ENCODE peak calls at places on chromosomes 6 and 20, in nine cellular contexts. B is thoracic aorta, S is AG04449, D is DND-41, W is astrocyte of the spinal cord, R is fibroblast of lung, C is transverse colon, H is psoas muscle, L is heart left ventricle. Z is an unnamed sample.

GRCh38 chr20:48238326-48238725 is 453.0 kb upstream of the SULF2 start:
- DNase-seq in B (no peak), S (no peak), D (no peak), W (peak), R (peak), C (no peak), H (no peak), L (no peak), Z (peak)

GRCh38 chr6:106749611-106750010 is 120.2 kb downstream of the QRSL1 start:
- DNase-seq in B (no peak), S (no peak), D (no peak), W (no peak), R (no peak), C (no peak), H (no peak), L (no peak), Z (no peak)

GRCh38 chr6:15389079-15389758 is 143.3 kb downstream of the JARID2 start:
- DNase-seq in B (no peak), S (no peak), D (no peak), W (no peak), R (peak), C (no peak), H (no peak), L (no peak), Z (no peak)

GRCh38 chr6:52642381-52642780 is 28.5 kb upstream of the TMEM14A start:
- DNase-seq in B (no peak), S (no peak), D (no peak), W (no peak), R (no peak), C (no peak), H (no peak), L (no peak), Z (no peak)

GRCh38 chr6:165686966-165687365 is 23.9 kb upstream of the PDE10A start:
- DNase-seq in B (no peak), S (no peak), D (no peak), W (no peak), R (no peak), C (no peak), H (no peak), L (no peak), Z (no peak)

GRCh38 chr6:26129656-26130055 is 42.4 kb downstream of the HFE start:
- DNase-seq in B (no peak), S (no peak), D (no peak), W (no peak), R (no peak), C (no peak), H (no peak), L (no peak), Z (no peak)

GRCh38 chr6:47787620-47788497 is 6.0 kb downstream of the OPN5 start:
- DNase-seq in B (no peak), S (no peak), D (peak), W (peak), R (peak), C (peak), H (peak), L (peak), Z (peak)

GRCh38 chr6:26268659-26269402 is 96.2 kb upstream of the BTN3A2 start:
- DNase-seq in B (no peak), S (no peak), D (peak), W (peak), R (peak), C (peak), H (no peak), L (no peak), Z (no peak)

GRCh38 chr20:25053207-25054132 is 4.5 kb downstream of the ACSS1 start:
- DNase-seq in B (no peak), S (no peak), D (no peak), W (peak), R (peak), C (peak), H (peak), L (peak), Z (no peak)

GRCh38 chr6:149077208-149077607 is 240.3 kb upstream of the TAB2 start:
- DNase-seq in B (no peak), S (peak), D (no peak), W (peak), R (no peak), C (no peak), H (no peak), L (no peak), Z (peak)

GRCh38 chr6:81697564-81697963 is 54.9 kb downstream of the TENT5A start:
- DNase-seq in B (no peak), S (no peak), D (no peak), W (peak), R (peak), C (no peak), H (no peak), L (no peak), Z (no peak)

GRCh38 chr20:25571240-25571639 is 14.1 kb downstream of the NINL start:
- DNase-seq in B (no peak), S (no peak), D (no peak), W (no peak), R (no peak), C (no peak), H (no peak), L (no peak), Z (no peak)

GRCh38 chr20:31551581-31552081 is 37.4 kb downstream of the HM13 start:
- DNase-seq in B (no peak), S (no peak), D (no peak), W (no peak), R (no peak), C (no peak), H (no peak), L (no peak), Z (no peak)

GRCh38 chr6:158853072-158853871 is 34.1 kb upstream of the EZR start:
- DNase-seq in B (peak), S (peak), D (peak), W (peak), R (peak), C (peak), H (no peak), L (peak), Z (no peak)

GRCh38 chr6:139375239-139376053 is 998 bp upstream of the CITED2 start:
- DNase-seq in B (peak), S (peak), D (peak), W (peak), R (peak), C (peak), H (peak), L (peak), Z (peak)

GRCh38 chr20:53571555-53572286 is 21.9 kb downstream of the ZNF217 start:
- DNase-seq in B (no peak), S (no peak), D (no peak), W (no peak), R (no peak), C (no peak), H (no peak), L (no peak), Z (no peak)

GRCh38 chr20:4924032-4924431 is 77.3 kb downstream of the SLC23A2 start:
- DNase-seq in B (no peak), S (no peak), D (no peak), W (no peak), R (no peak), C (no peak), H (no peak), L (no peak), Z (no peak)

GRCh38 chr6:73024598-73024997 is 200.7 kb downstream of the KHDC1L start:
- DNase-seq in B (no peak), S (no peak), D (no peak), W (no peak), R (no peak), C (no peak), H (no peak), L (no peak), Z (no peak)

GRCh38 chr20:41386502-41387427 is 20.1 kb upstream of the EMILIN3 start:
- DNase-seq in B (no peak), S (no peak), D (no peak), W (no peak), R (peak), C (no peak), H (no peak), L (no peak), Z (peak)

GRCh38 chr20:45345104-45345936 is 2.9 kb downstream of the SDC4 start:
- DNase-seq in B (no peak), S (no peak), D (no peak), W (no peak), R (no peak), C (peak), H (no peak), L (no peak), Z (no peak)

GRCh38 chr6:100304575-100304974 is 160.1 kb downstream of the SIM1 start:
- DNase-seq in B (no peak), S (no peak), D (no peak), W (no peak), R (no peak), C (no peak), H (no peak), L (no peak), Z (no peak)

GRCh38 chr6:43078651-43079050 is 2.5 kb downstream of the PTK7 start:
- DNase-seq in B (no peak), S (peak), D (no peak), W (peak), R (peak), C (no peak), H (no peak), L (no peak), Z (peak)

GRCh38 chr6:56803594-56803993 is 151.3 kb upstream of the BEND6 start:
- DNase-seq in B (no peak), S (no peak), D (no peak), W (peak), R (peak), C (no peak), H (no peak), L (no peak), Z (no peak)

GRCh38 chr6:97059473-97059872 is 134.9 kb downstream of the KLHL32 start:
- DNase-seq in B (no peak), S (no peak), D (no peak), W (peak), R (peak), C (no peak), H (no peak), L (no peak), Z (peak)

GRCh38 chr6:168526841-168527281 is 85.9 kb downstream of the SMOC2 start:
- DNase-seq in B (peak), S (no peak), D (no peak), W (no peak), R (no peak), C (peak), H (peak), L (peak), Z (no peak)

GRCh38 chr6:35166160-35166919 is 25.2 kb upstream of the TCP11 start:
- DNase-seq in B (no peak), S (no peak), D (no peak), W (no peak), R (peak), C (peak), H (no peak), L (no peak), Z (no peak)

GRCh38 chr20:64029293-64030117 is 6.5 kb upstream of the C20orf204 start:
- DNase-seq in B (no peak), S (no peak), D (no peak), W (no peak), R (no peak), C (no peak), H (no peak), L (no peak), Z (no peak)

GRCh38 chr20:43096471-43096870 is 93.2 kb downstream of the PTPRT start:
- DNase-seq in B (no peak), S (no peak), D (no peak), W (no peak), R (no peak), C (no peak), H (no peak), L (no peak), Z (no peak)

GRCh38 chr20:23028377-23028776 is 6.7 kb upstream of the SSTR4 start:
- DNase-seq in B (no peak), S (no peak), D (no peak), W (no peak), R (no peak), C (no peak), H (no peak), L (no peak), Z (no peak)

GRCh38 chr6:87618531-87618930 is 28.6 kb downstream of the ORC3 start:
- DNase-seq in B (no peak), S (no peak), D (no peak), W (no peak), R (no peak), C (no peak), H (no peak), L (no peak), Z (no peak)

GRCh38 chr6:37517411-37517812 is 17.7 kb upstream of the CCDC167 start:
- DNase-seq in B (no peak), S (no peak), D (peak), W (no peak), R (peak), C (peak), H (no peak), L (no peak), Z (no peak)

GRCh38 chr20:4444404-4444803 is 277.3 kb upstream of the PRND start:
- DNase-seq in B (no peak), S (peak), D (no peak), W (peak), R (no peak), C (no peak), H (no peak), L (no peak), Z (peak)

GRCh38 chr6:46989384-46989783 is 52.7 kb downstream of the ADGRF1 start:
- DNase-seq in B (no peak), S (no peak), D (no peak), W (no peak), R (no peak), C (peak), H (no peak), L (no peak), Z (no peak)

GRCh38 chr20:61254881-61255589 is 3.0 kb downstream of the CDH4 start:
- DNase-seq in B (no peak), S (no peak), D (no peak), W (peak), R (peak), C (no peak), H (no peak), L (no peak), Z (no peak)

GRCh38 chr6:121520337-121521163 is 85.1 kb downstream of the GJA1 start:
- DNase-seq in B (no peak), S (peak), D (no peak), W (peak), R (peak), C (no peak), H (no peak), L (no peak), Z (peak)

GRCh38 chr6:166430269-166430668 is 47.5 kb upstream of the MPC1 start:
- DNase-seq in B (no peak), S (no peak), D (no peak), W (no peak), R (no peak), C (no peak), H (no peak), L (no peak), Z (no peak)

GRCh38 chr6:159969921-159970320 is 1.0 kb downstream of the IGF2R start:
- DNase-seq in B (no peak), S (no peak), D (peak), W (peak), R (peak), C (peak), H (no peak), L (peak), Z (no peak)

GRCh38 chr20:38534756-38535155 is 46.2 kb upstream of the ADIG start:
- DNase-seq in B (no peak), S (no peak), D (no peak), W (no peak), R (no peak), C (no peak), H (no peak), L (no peak), Z (no peak)

GRCh38 chr6:32956176-32956575 is 3.3 kb upstream of the HLA-DMA start:
- DNase-seq in B (no peak), S (no peak), D (no peak), W (no peak), R (no peak), C (no peak), H (no peak), L (no peak), Z (no peak)
- H3K4me3 ChIP-seq in B (no peak), S (no peak), D (no peak), W (no peak), R (no peak), C (no peak), H (no peak), L (no peak), Z (no peak)

GRCh38 chr20:62918137-62918536 is 8.2 kb downstream of the DIDO1 start:
- DNase-seq in B (no peak), S (no peak), D (peak), W (no peak), R (no peak), C (no peak), H (no peak), L (no peak), Z (no peak)
- H3K4me3 ChIP-seq in B (peak), S (no peak), D (no peak), W (no peak), R (no peak), C (no peak), H (no peak), L (no peak), Z (no peak)

DNA sequence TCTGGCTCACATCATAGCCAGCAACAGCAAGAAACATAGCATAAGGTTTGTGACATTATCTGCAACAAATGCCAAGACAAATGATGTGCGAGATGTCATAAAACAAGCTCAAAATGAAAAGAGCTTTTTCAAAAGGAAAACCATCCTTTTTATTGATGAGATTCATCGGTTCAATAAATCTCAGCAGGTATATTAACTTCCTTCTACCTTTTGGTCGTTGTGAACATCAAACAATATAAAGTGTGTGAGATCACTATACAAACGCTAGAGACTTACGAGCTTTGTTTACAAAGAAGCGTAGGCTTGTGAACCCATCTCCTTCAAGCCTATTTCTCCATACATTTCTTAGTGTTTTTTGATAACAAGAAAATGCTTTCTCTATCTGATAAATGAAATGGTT is 3.5 kb downstream of the WRNIP1 start:
- DNase-seq in B (no peak), S (no peak), D (no peak), W (no peak), R (no peak), C (no peak), H (no peak), L (no peak), Z (no peak)
- H3K4me3 ChIP-seq in B (peak), S (peak), D (peak), W (no peak), R (peak), C (no peak), H (peak), L (no peak), Z (no peak)

GRCh38 chr6:142087950-142088857 is 44.5 kb upstream of the GJE1 start:
- DNase-seq in B (no peak), S (no peak), D (no peak), W (no peak), R (no peak), C (no peak), H (no peak), L (no peak), Z (no peak)
- H3K4me3 ChIP-seq in B (no peak), S (no peak), D (no peak), W (no peak), R (no peak), C (no peak), H (no peak), L (no peak), Z (no peak)

GRCh38 chr6:157019115-157019628 is 242.0 kb downstream of the ARID1B start:
- DNase-seq in B (no peak), S (no peak), D (no peak), W (no peak), R (no peak), C (no peak), H (no peak), L (no peak), Z (no peak)
- H3K4me3 ChIP-seq in B (no peak), S (no peak), D (no peak), W (no peak), R (no peak), C (no peak), H (no peak), L (no peak), Z (no peak)

GRCh38 chr20:57948177-57948955 is 238.6 kb upstream of the PMEPA1 start:
- DNase-seq in B (no peak), S (peak), D (no peak), W (peak), R (no peak), C (no peak), H (no peak), L (no peak), Z (no peak)
- H3K4me3 ChIP-seq in B (no peak), S (no peak), D (no peak), W (no peak), R (no peak), C (no peak), H (no peak), L (no peak), Z (no peak)

DNA sequence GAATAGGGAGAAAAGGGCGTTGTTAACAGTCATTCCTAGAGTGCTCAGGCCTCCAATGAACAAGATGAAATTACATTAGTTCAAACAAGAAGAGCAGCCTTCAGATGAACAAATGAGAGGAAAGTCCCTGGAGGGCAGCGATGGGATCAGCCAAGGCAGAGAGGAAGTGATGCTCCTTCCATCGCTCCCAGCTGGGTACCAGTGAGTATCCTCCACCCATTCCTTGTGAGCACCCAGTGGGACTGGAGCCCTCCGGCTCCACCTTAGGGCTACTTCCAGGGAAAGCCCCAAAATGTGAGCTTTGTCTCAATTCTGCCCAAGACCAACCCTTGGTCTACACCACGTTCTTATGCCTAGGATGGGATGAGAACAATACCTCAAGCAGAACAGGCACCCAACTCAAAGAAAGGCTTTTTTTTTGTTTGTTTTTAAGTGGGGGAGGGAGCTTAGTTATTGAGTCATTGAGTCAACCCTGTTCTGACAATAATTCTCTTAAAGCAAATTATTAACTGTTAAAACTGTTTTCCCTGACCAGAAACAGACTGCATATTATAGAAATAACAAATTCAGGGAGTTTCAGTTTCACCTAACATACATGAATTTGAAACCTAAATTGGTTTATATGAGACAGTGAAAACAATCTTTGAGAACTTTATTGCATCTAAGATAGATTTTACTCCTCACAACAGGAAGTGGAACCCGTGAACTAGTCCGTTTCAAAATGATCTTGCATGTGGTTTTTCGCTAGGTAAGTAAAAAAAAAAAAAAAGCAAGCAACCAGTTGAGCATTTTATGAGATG is 106.9 kb downstream of the IPCEF1 start:
- DNase-seq in B (no peak), S (no peak), D (peak), W (no peak), R (no peak), C (no peak), H (no peak), L (no peak), Z (no peak)
- H3K4me3 ChIP-seq in B (no peak), S (no peak), D (peak), W (no peak), R (no peak), C (no peak), H (no peak), L (no peak), Z (no peak)

GRCh38 chr6:130967502-130968469 is 95.3 kb downstream of the EPB41L2 start:
- DNase-seq in B (no peak), S (no peak), D (no peak), W (no peak), R (peak), C (no peak), H (no peak), L (no peak), Z (no peak)
- H3K4me3 ChIP-seq in B (peak), S (no peak), D (no peak), W (no peak), R (peak), C (no peak), H (peak), L (no peak), Z (no peak)

DNA sequence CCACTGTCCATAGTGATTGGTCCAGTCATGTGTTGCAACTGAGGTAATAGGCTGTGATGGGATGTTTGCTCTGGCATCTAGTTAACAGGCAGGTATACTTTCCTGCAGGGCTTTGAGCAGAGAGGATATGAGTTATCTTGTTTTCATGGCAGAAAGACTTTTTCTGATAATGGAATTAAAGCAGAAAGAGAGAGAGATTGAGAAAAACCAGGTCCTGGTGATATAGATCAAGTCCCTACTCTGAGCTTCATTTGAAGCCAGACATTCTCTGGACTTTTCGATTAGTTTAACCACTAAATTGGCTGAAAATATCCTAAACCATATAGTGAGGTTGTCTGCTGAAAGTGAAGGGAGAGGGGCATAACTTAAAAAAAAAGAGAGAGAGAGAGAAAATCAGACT is 233.8 kb upstream of the TBX18 start:
- DNase-seq in B (no peak), S (no peak), D (no peak), W (no peak), R (no peak), C (no peak), H (no peak), L (no peak), Z (no peak)
- H3K4me3 ChIP-seq in B (no peak), S (no peak), D (no peak), W (no peak), R (no peak), C (no peak), H (no peak), L (no peak), Z (no peak)

Z was measured in AG09309.